ENCODE peak calls at places on chromosome 17, in seven cellular contexts. One of them, this sample, is unnamed.

GRCh38 chr17:81398855-81399451 is 3.7 kb downstream of the BAHCC1 start:
- DNase-seq in A549: peak; percentile 60
- DNase-seq in HEK293T: no peak
- DNase-seq in activated T-helper 9 cell treated with anti-CD3 and anti-CD28 coated beads, Interleukin-2, amount 50 U/mL, for 16 hours: no peak
- DNase-seq in A172: no peak
- DNase-seq in activated T-helper 1 cell treated with anti-CD3 and anti-CD28 coated beads, Interleukin-2, amount 50 U/mL, for 16 hours: no peak
- DNase-seq in colonic mucosa: peak; percentile 62
- DNase-seq in this sample: peak; percentile 84

GRCh38 chr17:32998893-32999240 is 7.2 kb downstream of the SPACA3 start:
- DNase-seq in A549: peak; percentile 44
- DNase-seq in HEK293T: no peak
- DNase-seq in activated T-helper 9 cell treated with anti-CD3 and anti-CD28 coated beads, Interleukin-2, amount 50 U/mL, for 16 hours: no peak
- DNase-seq in A172: peak; percentile 8
- DNase-seq in activated T-helper 1 cell treated with anti-CD3 and anti-CD28 coated beads, Interleukin-2, amount 50 U/mL, for 16 hours: no peak
- DNase-seq in colonic mucosa: no peak
- DNase-seq in this sample: no peak

GRCh38 chr17:29241015-29241963 is 5.4 kb upstream of the CRYBA1 start:
- DNase-seq in A549: peak; percentile 96
- DNase-seq in HEK293T: no peak
- DNase-seq in activated T-helper 9 cell treated with anti-CD3 and anti-CD28 coated beads, Interleukin-2, amount 50 U/mL, for 16 hours: no peak
- DNase-seq in A172: peak; percentile 99
- DNase-seq in activated T-helper 1 cell treated with anti-CD3 and anti-CD28 coated beads, Interleukin-2, amount 50 U/mL, for 16 hours: no peak
- DNase-seq in colonic mucosa: no peak
- DNase-seq in this sample: peak; percentile 85

GRCh38 chr17:64457156-64457555 is 8.2 kb downstream of the MILR1 start:
- DNase-seq in A549: no peak
- DNase-seq in HEK293T: no peak
- DNase-seq in activated T-helper 9 cell treated with anti-CD3 and anti-CD28 coated beads, Interleukin-2, amount 50 U/mL, for 16 hours: no peak
- DNase-seq in A172: no peak
- DNase-seq in activated T-helper 1 cell treated with anti-CD3 and anti-CD28 coated beads, Interleukin-2, amount 50 U/mL, for 16 hours: no peak
- DNase-seq in colonic mucosa: no peak
- DNase-seq in this sample: peak; percentile 67

GRCh38 chr17:75996665-75997590 is 3.7 kb upstream of the CDK3 start:
- DNase-seq in A549: no peak
- DNase-seq in HEK293T: no peak
- DNase-seq in activated T-helper 9 cell treated with anti-CD3 and anti-CD28 coated beads, Interleukin-2, amount 50 U/mL, for 16 hours: peak; percentile 25
- DNase-seq in A172: peak; percentile 90
- DNase-seq in activated T-helper 1 cell treated with anti-CD3 and anti-CD28 coated beads, Interleukin-2, amount 50 U/mL, for 16 hours: no peak
- DNase-seq in colonic mucosa: peak; percentile 88
- DNase-seq in this sample: peak; percentile 79

GRCh38 chr17:32518856-32519768 is 32.3 kb downstream of the CDK5R1 start:
- DNase-seq in A549: no peak
- DNase-seq in HEK293T: peak; percentile 58
- DNase-seq in activated T-helper 9 cell treated with anti-CD3 and anti-CD28 coated beads, Interleukin-2, amount 50 U/mL, for 16 hours: no peak
- DNase-seq in A172: peak; percentile 31
- DNase-seq in activated T-helper 1 cell treated with anti-CD3 and anti-CD28 coated beads, Interleukin-2, amount 50 U/mL, for 16 hours: peak; percentile 8
- DNase-seq in colonic mucosa: peak; percentile 47
- DNase-seq in this sample: peak; percentile 54

GRCh38 chr17:57902800-57903759 is 52.1 kb downstream of the CUEDC1 start:
- DNase-seq in A549: peak; percentile 95
- DNase-seq in HEK293T: no peak
- DNase-seq in activated T-helper 9 cell treated with anti-CD3 and anti-CD28 coated beads, Interleukin-2, amount 50 U/mL, for 16 hours: no peak
- DNase-seq in A172: peak; percentile 91
- DNase-seq in activated T-helper 1 cell treated with anti-CD3 and anti-CD28 coated beads, Interleukin-2, amount 50 U/mL, for 16 hours: no peak
- DNase-seq in colonic mucosa: peak; percentile 87
- DNase-seq in this sample: peak; percentile 93

GRCh38 chr17:39887078-39887477 is 19.1 kb downstream of the ZPBP2 start:
- DNase-seq in A549: no peak
- DNase-seq in HEK293T: no peak
- DNase-seq in activated T-helper 9 cell treated with anti-CD3 and anti-CD28 coated beads, Interleukin-2, amount 50 U/mL, for 16 hours: no peak
- DNase-seq in A172: no peak
- DNase-seq in activated T-helper 1 cell treated with anti-CD3 and anti-CD28 coated beads, Interleukin-2, amount 50 U/mL, for 16 hours: no peak
- DNase-seq in colonic mucosa: no peak
- DNase-seq in this sample: no peak

GRCh38 chr17:62700964-62701705 is 73.7 kb downstream of the MRC2 start:
- DNase-seq in A549: no peak
- DNase-seq in HEK293T: no peak
- DNase-seq in activated T-helper 9 cell treated with anti-CD3 and anti-CD28 coated beads, Interleukin-2, amount 50 U/mL, for 16 hours: no peak
- DNase-seq in A172: no peak
- DNase-seq in activated T-helper 1 cell treated with anti-CD3 and anti-CD28 coated beads, Interleukin-2, amount 50 U/mL, for 16 hours: no peak
- DNase-seq in colonic mucosa: no peak
- DNase-seq in this sample: no peak

GRCh38 chr17:3554440-3554839 is 3.2 kb downstream of the TRPV3 start:
- DNase-seq in A549: no peak
- DNase-seq in HEK293T: no peak
- DNase-seq in activated T-helper 9 cell treated with anti-CD3 and anti-CD28 coated beads, Interleukin-2, amount 50 U/mL, for 16 hours: no peak
- DNase-seq in A172: no peak
- DNase-seq in activated T-helper 1 cell treated with anti-CD3 and anti-CD28 coated beads, Interleukin-2, amount 50 U/mL, for 16 hours: no peak
- DNase-seq in colonic mucosa: no peak
- DNase-seq in this sample: no peak

GRCh38 chr17:76753061-76753961 is 15.4 kb downstream of the MFSD11 start:
- DNase-seq in A549: no peak
- DNase-seq in HEK293T: no peak
- DNase-seq in activated T-helper 9 cell treated with anti-CD3 and anti-CD28 coated beads, Interleukin-2, amount 50 U/mL, for 16 hours: no peak
- DNase-seq in A172: no peak
- DNase-seq in activated T-helper 1 cell treated with anti-CD3 and anti-CD28 coated beads, Interleukin-2, amount 50 U/mL, for 16 hours: no peak
- DNase-seq in colonic mucosa: no peak
- DNase-seq in this sample: no peak

GRCh38 chr17:64599187-64599676 is 62.9 kb downstream of the SMURF2 start:
- DNase-seq in A549: no peak
- DNase-seq in HEK293T: no peak
- DNase-seq in activated T-helper 9 cell treated with anti-CD3 and anti-CD28 coated beads, Interleukin-2, amount 50 U/mL, for 16 hours: peak; percentile 28
- DNase-seq in A172: no peak
- DNase-seq in activated T-helper 1 cell treated with anti-CD3 and anti-CD28 coated beads, Interleukin-2, amount 50 U/mL, for 16 hours: peak; percentile 13
- DNase-seq in colonic mucosa: no peak
- DNase-seq in this sample: no peak